ENCODE peak calls at places on chromosome 1, in seven cellular contexts. X is NCI-H1105; W is CD4-positive, alpha-beta T cell; K is tibial artery; M is brain pericyte; U is Right ventricle myocardium inferior; Q is SHP77. L is an unnamed sample.

GRCh38 chr1:67838180-67838912 is 5.1 kb upstream of the GNG12 start:
- DNase-seq in X (no peak), U (no peak), Q (no peak), W (no peak), K (no peak), M (no peak), L (peak; percentile 22)

GRCh38 chr1:170200161-170200560 is 54.4 kb downstream of the NTMT2 start:
- DNase-seq in M (no peak), Q (no peak), K (no peak), U (no peak), X (no peak), W (no peak), L (no peak)

GRCh38 chr1:145983206-145983675 is 13.1 kb downstream of the TXNIP start:
- DNase-seq in X (no peak), K (no peak), M (no peak), W (no peak), Q (no peak), U (no peak), L (no peak)

GRCh38 chr1:102015728-102016127 is 19.0 kb upstream of the OLFM3 start:
- DNase-seq in U (no peak), W (no peak), X (no peak), Q (no peak), K (no peak), M (no peak), L (no peak)

GRCh38 chr1:37476087-37476452 is 1.7 kb downstream of the ZC3H12A start:
- DNase-seq in M (no peak), U (no peak), K (no peak), W (no peak), X (no peak), Q (no peak), L (no peak)

GRCh38 chr1:109807822-109808680 is 44.3 kb upstream of the EPS8L3 start:
- DNase-seq in U (no peak), W (no peak), M (no peak), X (no peak), K (no peak), Q (no peak), L (no peak)

GRCh38 chr1:205598841-205599666 is 32.8 kb downstream of the ELK4 start:
- DNase-seq in K (peak; percentile 55), X (no peak), U (peak; percentile 80), Q (no peak), W (no peak), M (peak; percentile 44), L (peak; percentile 76)

GRCh38 chr1:61208815-61209214 is 126.5 kb downstream of the NFIA start:
- DNase-seq in M (no peak), U (no peak), X (no peak), K (no peak), W (no peak), Q (no peak), L (no peak)

GRCh38 chr1:44554706-44555105 is 119.6 kb downstream of the TMEM53 start:
- DNase-seq in K (no peak), M (no peak), W (no peak), U (no peak), X (no peak), Q (no peak), L (no peak)

GRCh38 chr1:22507582-22507981 is 55.7 kb upstream of the EPHA8 start:
- DNase-seq in W (no peak), X (peak; percentile 45), Q (no peak), U (no peak), K (no peak), M (no peak), L (no peak)

GRCh38 chr1:110337704-110338199 is 1.4 kb upstream of the RBM15 start:
- DNase-seq in X (peak; percentile 24), M (no peak), K (peak; percentile 36), Q (peak; percentile 25), U (no peak), W (peak; percentile 9), L (no peak)

GRCh38 chr1:215636258-215636965 is 69.3 kb downstream of the KCTD3 start:
- DNase-seq in Q (no peak), U (no peak), X (no peak), M (no peak), W (no peak), K (peak; percentile 44), L (peak; percentile 93)

GRCh38 chr1:2554621-2555387 is 1.4 kb upstream of the TNFRSF14 start:
- DNase-seq in U (no peak), M (no peak), Q (no peak), W (peak; percentile 60), X (no peak), K (no peak), L (no peak)

GRCh38 chr1:156336242-156336641 is 1.9 kb downstream of the CCT3 start:
- DNase-seq in U (no peak), K (no peak), W (no peak), X (no peak), Q (no peak), M (no peak), L (no peak)

GRCh38 chr1:37410080-37410479 is 64.3 kb upstream of the ZC3H12A start:
- DNase-seq in U (no peak), Q (no peak), M (no peak), K (no peak), X (no peak), W (no peak), L (no peak)

GRCh38 chr1:200971428-200971903 is 52.0 kb downstream of the KIF21B start:
- DNase-seq in W (no peak), X (no peak), M (no peak), U (no peak), K (no peak), Q (no peak), L (no peak)

GRCh38 chr1:180515857-180516388 is 13.5 kb upstream of the ACBD6 start:
- DNase-seq in M (peak; percentile 59), X (peak; percentile 70), U (no peak), W (peak; percentile 36), K (peak; percentile 65), Q (peak; percentile 73), L (peak; percentile 70)

GRCh38 chr1:63931468-63931867 is 157.7 kb downstream of the ROR1 start:
- DNase-seq in Q (no peak), K (no peak), W (no peak), M (no peak), U (no peak), X (no peak), L (peak; percentile 54)

GRCh38 chr1:208269338-208269666 is 25.1 kb upstream of the PLXNA2 start:
- DNase-seq in U (no peak), W (no peak), M (no peak), X (no peak), K (no peak), Q (no peak), L (peak; percentile 46)

GRCh38 chr1:20602851-20603450 is 14.1 kb downstream of the CDA start:
- DNase-seq in X (no peak), M (no peak), W (no peak), Q (no peak), K (no peak), U (no peak), L (no peak)

GRCh38 chr1:235901461-235901860 is 34.8 kb upstream of the LYST start:
- DNase-seq in X (no peak), Q (no peak), K (no peak), M (no peak), W (no peak), U (no peak), L (peak; percentile 52)

GRCh38 chr1:165257969-165258459 is 98.5 kb downstream of the LMX1A start:
- DNase-seq in M (no peak), U (peak; percentile 69), X (peak; percentile 89), W (no peak), Q (peak; percentile 87), K (peak; percentile 75), L (peak; percentile 17)

GRCh38 chr1:170700842-170701305 is 36.9 kb downstream of the PRRX1 start:
- DNase-seq in Q (no peak), W (no peak), X (no peak), M (no peak), K (no peak), U (no peak), L (no peak)

GRCh38 chr1:203669739-203670138 is 43.1 kb downstream of the ATP2B4 start:
- DNase-seq in W (no peak), Q (no peak), X (no peak), M (no peak), K (no peak), U (no peak), L (peak; percentile 51)